ENCODE peak calls at places on chromosomes 16 and 17, in six cellular contexts. One of them, this sample, is unnamed.

GRCh38 chr17:74862108-74862901 is 2.6 kb upstream of the GRIN2C start:
- DNase-seq in DND-41: peak; percentile 69
- DNase-seq in trophoblast cell: no peak
- DNase-seq in MM.1S: peak; percentile 62
- DNase-seq in PC-3: peak; percentile 36
- DNase-seq in mesendoderm: peak; percentile 80
- DNase-seq in this sample: peak; percentile 93

GRCh38 chr16:82580293-82580900 is 46.4 kb upstream of the CDH13 start:
- DNase-seq in DND-41: no peak
- DNase-seq in mesendoderm: peak; percentile 40
- DNase-seq in trophoblast cell: no peak
- DNase-seq in MM.1S: no peak
- DNase-seq in PC-3: peak; percentile 10
- DNase-seq in this sample: peak; percentile 46

GRCh38 chr17:49795372-49795771 is 6.9 kb downstream of the KAT7 start:
- DNase-seq in DND-41: no peak
- DNase-seq in trophoblast cell: no peak
- DNase-seq in PC-3: no peak
- DNase-seq in MM.1S: no peak
- DNase-seq in mesendoderm: no peak
- DNase-seq in this sample: no peak

GRCh38 chr17:78817123-78817522 is 23.5 kb downstream of the USP36 start:
- DNase-seq in trophoblast cell: no peak
- DNase-seq in PC-3: no peak
- DNase-seq in DND-41: peak; percentile 21
- DNase-seq in MM.1S: peak; percentile 98
- DNase-seq in mesendoderm: no peak
- DNase-seq in this sample: no peak

GRCh38 chr17:6231886-6232767 is 161.9 kb downstream of the WSCD1 start:
- DNase-seq in trophoblast cell: no peak
- DNase-seq in PC-3: peak; percentile 83
- DNase-seq in MM.1S: no peak
- DNase-seq in DND-41: no peak
- DNase-seq in mesendoderm: peak; percentile 61
- DNase-seq in this sample: no peak

GRCh38 chr17:57672205-57672632 is 72.9 kb downstream of the CCDC182 start:
- DNase-seq in MM.1S: no peak
- DNase-seq in PC-3: no peak
- DNase-seq in trophoblast cell: no peak
- DNase-seq in mesendoderm: no peak
- DNase-seq in DND-41: peak; percentile 19
- DNase-seq in this sample: no peak

GRCh38 chr16:75198135-75198600 is 8.8 kb downstream of the CTRB2 start:
- DNase-seq in DND-41: no peak
- DNase-seq in PC-3: no peak
- DNase-seq in mesendoderm: no peak
- DNase-seq in MM.1S: no peak
- DNase-seq in trophoblast cell: no peak
- DNase-seq in this sample: no peak

GRCh38 chr17:33124185-33124584 is 132.5 kb downstream of the SPACA3 start:
- DNase-seq in PC-3: no peak
- DNase-seq in mesendoderm: no peak
- DNase-seq in trophoblast cell: no peak
- DNase-seq in DND-41: no peak
- DNase-seq in MM.1S: no peak
- DNase-seq in this sample: no peak

GRCh38 chr17:80527016-80527645 is 17.5 kb upstream of the RPTOR start:
- DNase-seq in trophoblast cell: no peak
- DNase-seq in PC-3: peak; percentile 36
- DNase-seq in mesendoderm: no peak
- DNase-seq in DND-41: no peak
- DNase-seq in MM.1S: no peak
- DNase-seq in this sample: no peak

GRCh38 chr16:2469399-2470233 is 1.5 kb upstream of the NTN3 start:
- DNase-seq in mesendoderm: no peak
- DNase-seq in DND-41: no peak
- DNase-seq in trophoblast cell: no peak
- DNase-seq in PC-3: no peak
- DNase-seq in MM.1S: no peak
- DNase-seq in this sample: no peak

GRCh38 chr17:39928868-39929651 is 1.5 kb downstream of the LRRC3C start:
- DNase-seq in MM.1S: no peak
- DNase-seq in trophoblast cell: peak; percentile 77
- DNase-seq in PC-3: peak; percentile 85
- DNase-seq in DND-41: no peak
- DNase-seq in mesendoderm: no peak
- DNase-seq in this sample: no peak

GRCh38 chr17:71760062-71760720 is 360.6 kb upstream of the SOX9 start:
- DNase-seq in mesendoderm: no peak
- DNase-seq in MM.1S: no peak
- DNase-seq in trophoblast cell: no peak
- DNase-seq in DND-41: no peak
- DNase-seq in PC-3: peak; percentile 93
- DNase-seq in this sample: no peak

GRCh38 chr17:42040818-42041217 is 9.6 kb downstream of the C17orf113 start:
- DNase-seq in PC-3: no peak
- DNase-seq in trophoblast cell: no peak
- DNase-seq in DND-41: no peak
- DNase-seq in mesendoderm: no peak
- DNase-seq in MM.1S: no peak
- DNase-seq in this sample: no peak

GRCh38 chr17:42042598-42043319 is 7.6 kb downstream of the C17orf113 start:
- DNase-seq in trophoblast cell: no peak
- DNase-seq in MM.1S: no peak
- DNase-seq in mesendoderm: no peak
- DNase-seq in PC-3: no peak
- DNase-seq in DND-41: no peak
- DNase-seq in this sample: no peak

GRCh38 chr17:42041619-42042018 is 8.8 kb downstream of the C17orf113 start:
- DNase-seq in MM.1S: no peak
- DNase-seq in mesendoderm: no peak
- DNase-seq in DND-41: no peak
- DNase-seq in trophoblast cell: no peak
- DNase-seq in PC-3: no peak
- DNase-seq in this sample: no peak

GRCh38 chr17:42038221-42038973 is 12.0 kb downstream of the C17orf113 start:
- DNase-seq in DND-41: no peak
- DNase-seq in mesendoderm: no peak
- DNase-seq in PC-3: no peak
- DNase-seq in MM.1S: no peak
- DNase-seq in trophoblast cell: no peak
- DNase-seq in this sample: no peak

GRCh38 chr17:42039794-42040763 is 10.3 kb downstream of the C17orf113 start:
- DNase-seq in PC-3: no peak
- DNase-seq in DND-41: no peak
- DNase-seq in MM.1S: no peak
- DNase-seq in trophoblast cell: no peak
- DNase-seq in mesendoderm: no peak
- DNase-seq in this sample: no peak
- H3K4me3 ChIP-seq in PC-3: no peak overlapping the region
- H3K4me3 ChIP-seq in DND-41: no peak overlapping the region
- H3K4me3 ChIP-seq in MM.1S: no peak overlapping the region
- H3K4me3 ChIP-seq in trophoblast cell: no peak overlapping the region
- H3K4me3 ChIP-seq in mesendoderm: no peak overlapping the region
- H3K4me3 ChIP-seq in this sample: no peak overlapping the region

GRCh38 chr17:20010099-20010863 is 1.1 kb downstream of the SPECC1 start:
- DNase-seq in mesendoderm: peak; percentile 54
- DNase-seq in MM.1S: peak; percentile 44
- DNase-seq in DND-41: no peak
- DNase-seq in trophoblast cell: peak; percentile 20
- DNase-seq in PC-3: peak; percentile 90
- DNase-seq in this sample: peak; percentile 58

GRCh38 chr17:20009302-20010098 is at the start of gene SPECC1:
- DNase-seq in mesendoderm: peak; percentile 87
- DNase-seq in PC-3: peak; percentile 97
- DNase-seq in DND-41: peak; percentile 77
- DNase-seq in trophoblast cell: peak; percentile 71
- DNase-seq in MM.1S: peak; percentile 88
- DNase-seq in this sample: peak; percentile 91

GRCh38 chr17:20009052-20009301 is 182 bp upstream of the SPECC1 start:
- DNase-seq in PC-3: no peak
- DNase-seq in MM.1S: no peak
- DNase-seq in trophoblast cell: no peak
- DNase-seq in mesendoderm: no peak
- DNase-seq in DND-41: no peak
- DNase-seq in this sample: no peak

GRCh38 chr17:20010886-20011402 is 1.8 kb downstream of the SPECC1 start:
- DNase-seq in PC-3: no peak
- DNase-seq in trophoblast cell: no peak
- DNase-seq in DND-41: no peak
- DNase-seq in mesendoderm: no peak
- DNase-seq in MM.1S: no peak
- DNase-seq in this sample: no peak

GRCh38 chr17:20008242-20009051 is 712 bp upstream of the SPECC1 start:
- DNase-seq in PC-3: peak; percentile 46
- DNase-seq in MM.1S: no peak
- DNase-seq in mesendoderm: peak; percentile 53
- DNase-seq in DND-41: no peak
- DNase-seq in trophoblast cell: no peak
- DNase-seq in this sample: peak; percentile 54
- H3K9ac ChIP-seq in PC-3: peak overlapping the region; percentile 51
- H3K9ac ChIP-seq in MM.1S: peak overlapping the region; percentile 28
- H3K9ac ChIP-seq in mesendoderm: peak overlapping the region; percentile 61
- H3K9ac ChIP-seq in DND-41: peak overlapping the region; percentile 44
- H3K9ac ChIP-seq in trophoblast cell: no peak overlapping the region
- H3K9ac ChIP-seq in this sample: no peak overlapping the region

GRCh38 chr17:21470861-21471260 is 94.7 kb downstream of the KCNJ12 start:
- DNase-seq in DND-41: no peak
- DNase-seq in PC-3: no peak
- DNase-seq in trophoblast cell: no peak
- DNase-seq in MM.1S: no peak
- DNase-seq in mesendoderm: no peak
- DNase-seq in this sample: no peak
- H3K4me3 ChIP-seq in DND-41: no peak overlapping the region
- H3K4me3 ChIP-seq in PC-3: no peak overlapping the region
- H3K4me3 ChIP-seq in trophoblast cell: no peak overlapping the region
- H3K4me3 ChIP-seq in MM.1S: no peak overlapping the region
- H3K4me3 ChIP-seq in mesendoderm: no peak overlapping the region
- H3K4me3 ChIP-seq in this sample: no peak overlapping the region

DNA sequence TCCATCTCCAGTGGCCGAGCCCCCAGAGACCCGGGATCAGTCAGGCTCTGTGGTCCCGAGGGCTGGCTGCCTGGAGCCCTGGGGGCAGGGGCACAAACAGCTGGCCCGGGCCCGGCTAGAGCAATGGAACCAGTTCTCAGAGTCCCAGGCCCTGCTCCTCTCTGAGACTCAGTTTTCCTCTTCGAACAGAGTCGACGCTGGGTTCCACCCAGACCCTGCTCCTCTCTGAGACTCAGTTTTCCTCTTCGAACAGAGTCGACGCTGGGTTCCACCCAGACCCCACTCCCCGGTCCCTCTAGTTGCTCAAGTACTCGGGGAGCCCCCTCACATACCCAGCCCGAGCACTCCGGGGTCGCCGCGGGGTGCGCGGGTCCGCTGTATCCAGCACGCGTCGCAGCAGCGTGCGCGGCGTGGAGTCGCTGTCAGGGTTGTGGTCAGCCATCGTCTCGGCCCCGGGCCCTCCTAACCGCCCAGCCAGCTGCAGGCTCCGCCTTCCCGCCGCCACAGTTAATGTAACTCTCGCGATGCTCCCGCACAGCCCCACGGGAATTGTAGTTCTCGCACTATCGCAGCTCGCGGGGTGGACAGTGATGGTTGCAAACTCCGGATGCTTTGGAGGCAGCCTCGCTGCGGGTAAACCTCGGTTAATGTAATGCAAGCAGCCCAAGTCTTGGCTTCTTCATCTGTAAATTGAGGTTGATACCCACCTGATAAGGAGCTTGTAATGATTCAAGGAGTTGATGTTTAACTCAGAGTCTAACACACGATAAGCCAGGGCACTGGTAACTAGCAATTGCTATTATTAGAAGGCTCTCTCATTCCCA is 8.5 kb upstream of the THAP11 start:
- DNase-seq in mesendoderm: peak; percentile 94
- DNase-seq in trophoblast cell: peak; percentile 87
- DNase-seq in PC-3: peak; percentile 85
- DNase-seq in DND-41: peak; percentile 94
- DNase-seq in MM.1S: peak; percentile 94
- DNase-seq in this sample: peak; percentile 97
- H3K9ac ChIP-seq in mesendoderm: peak overlapping the region; percentile 77
- H3K9ac ChIP-seq in trophoblast cell: peak overlapping the region; percentile 80
- H3K9ac ChIP-seq in PC-3: peak overlapping the region; percentile 90
- H3K9ac ChIP-seq in DND-41: peak overlapping the region; percentile 72
- H3K9ac ChIP-seq in MM.1S: peak overlapping the region; percentile 73
- H3K9ac ChIP-seq in this sample: peak overlapping the region; percentile 80

DNA sequence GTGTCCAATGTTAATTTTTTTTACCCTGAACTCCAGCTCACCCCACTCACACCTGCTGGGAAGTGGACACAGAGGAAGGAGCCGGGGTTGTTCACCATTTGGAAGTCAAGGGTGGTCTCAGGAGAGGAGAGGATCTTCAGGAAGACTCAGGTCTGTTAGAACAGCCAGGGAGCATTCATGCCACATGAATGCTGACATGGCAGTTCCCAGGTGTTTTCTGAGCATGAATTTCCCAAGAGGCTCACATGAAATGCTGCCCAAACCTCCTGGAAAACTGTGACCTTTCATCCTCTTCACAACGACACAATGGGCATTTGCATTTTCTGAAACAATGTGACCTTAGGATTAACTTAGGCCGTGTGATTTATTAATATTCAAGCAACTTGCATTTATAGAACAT is 2409.2 kb downstream of the TP53TG3F start:
- DNase-seq in DND-41: no peak
- DNase-seq in trophoblast cell: no peak
- DNase-seq in PC-3: no peak
- DNase-seq in mesendoderm: no peak
- DNase-seq in MM.1S: no peak
- DNase-seq in this sample: no peak
- H3K4me3 ChIP-seq in DND-41: no peak overlapping the region
- H3K4me3 ChIP-seq in trophoblast cell: no peak overlapping the region
- H3K4me3 ChIP-seq in PC-3: no peak overlapping the region
- H3K4me3 ChIP-seq in mesendoderm: no peak overlapping the region
- H3K4me3 ChIP-seq in MM.1S: no peak overlapping the region
- H3K4me3 ChIP-seq in this sample: no peak overlapping the region